ENCODE peak calls at places on chromosomes 12 and 14, in four cellular contexts. One of them, this sample, is unnamed.

GRCh38 chr12:50986961-50987737 is 34.8 kb downstream of the HIGD1C start:
- DNase-seq in activated naive CD8-positive, alpha-beta T cell treated with anti-CD3 and anti-CD28 coated beads for 36 hours: no peak
- DNase-seq in left lobe of liver: peak; percentile 58
- DNase-seq in CD4-positive, alpha-beta memory T cell: peak; percentile 15
- DNase-seq in this sample: peak; percentile 63

GRCh38 chr14:36390718-36391117 is 70.3 kb upstream of the MBIP start:
- DNase-seq in activated naive CD8-positive, alpha-beta T cell treated with anti-CD3 and anti-CD28 coated beads for 36 hours: no peak
- DNase-seq in left lobe of liver: no peak
- DNase-seq in CD4-positive, alpha-beta memory T cell: no peak
- DNase-seq in this sample: no peak

GRCh38 chr14:50946234-50946935 is 2.1 kb upstream of the PYGL start:
- DNase-seq in activated naive CD8-positive, alpha-beta T cell treated with anti-CD3 and anti-CD28 coated beads for 36 hours: no peak
- DNase-seq in left lobe of liver: no peak
- DNase-seq in CD4-positive, alpha-beta memory T cell: no peak
- DNase-seq in this sample: no peak

GRCh38 chr12:55829967-55830600 is 697 bp upstream of the DNAJC14 start:
- DNase-seq in activated naive CD8-positive, alpha-beta T cell treated with anti-CD3 and anti-CD28 coated beads for 36 hours: peak; percentile 43
- DNase-seq in left lobe of liver: peak; percentile 80
- DNase-seq in CD4-positive, alpha-beta memory T cell: no peak
- DNase-seq in this sample: peak; percentile 79

GRCh38 chr14:50082784-50083466 is 33.4 kb downstream of the VCPKMT start:
- DNase-seq in activated naive CD8-positive, alpha-beta T cell treated with anti-CD3 and anti-CD28 coated beads for 36 hours: peak; percentile 86
- DNase-seq in left lobe of liver: no peak
- DNase-seq in CD4-positive, alpha-beta memory T cell: peak; percentile 87
- DNase-seq in this sample: no peak

GRCh38 chr12:95214466-95214865 is 2.8 kb downstream of the FGD6 start:
- DNase-seq in activated naive CD8-positive, alpha-beta T cell treated with anti-CD3 and anti-CD28 coated beads for 36 hours: no peak
- DNase-seq in left lobe of liver: no peak
- DNase-seq in CD4-positive, alpha-beta memory T cell: no peak
- DNase-seq in this sample: no peak

GRCh38 chr12:57611116-57611809 is at the start of gene ARHGEF25:
- DNase-seq in activated naive CD8-positive, alpha-beta T cell treated with anti-CD3 and anti-CD28 coated beads for 36 hours: peak; percentile 52
- DNase-seq in left lobe of liver: peak; percentile 54
- DNase-seq in CD4-positive, alpha-beta memory T cell: no peak
- DNase-seq in this sample: peak; percentile 48

GRCh38 chr12:93805736-93806141 is 128.6 kb downstream of the CRADD start:
- DNase-seq in activated naive CD8-positive, alpha-beta T cell treated with anti-CD3 and anti-CD28 coated beads for 36 hours: no peak
- DNase-seq in left lobe of liver: no peak
- DNase-seq in CD4-positive, alpha-beta memory T cell: no peak
- DNase-seq in this sample: no peak

GRCh38 chr12:112349440-112349839 is 32.8 kb downstream of the HECTD4 start:
- DNase-seq in activated naive CD8-positive, alpha-beta T cell treated with anti-CD3 and anti-CD28 coated beads for 36 hours: no peak
- DNase-seq in left lobe of liver: no peak
- DNase-seq in CD4-positive, alpha-beta memory T cell: no peak
- DNase-seq in this sample: no peak

GRCh38 chr12:29073631-29074239 is 75.3 kb upstream of the FAR2 start:
- DNase-seq in activated naive CD8-positive, alpha-beta T cell treated with anti-CD3 and anti-CD28 coated beads for 36 hours: no peak
- DNase-seq in left lobe of liver: no peak
- DNase-seq in CD4-positive, alpha-beta memory T cell: peak; percentile 32
- DNase-seq in this sample: no peak

GRCh38 chr12:62714409-62715075 is 220.4 kb downstream of the PPM1H start:
- DNase-seq in activated naive CD8-positive, alpha-beta T cell treated with anti-CD3 and anti-CD28 coated beads for 36 hours: no peak
- DNase-seq in left lobe of liver: no peak
- DNase-seq in CD4-positive, alpha-beta memory T cell: no peak
- DNase-seq in this sample: no peak

GRCh38 chr14:58947816-58948440 is 240.5 kb upstream of the DAAM1 start:
- DNase-seq in activated naive CD8-positive, alpha-beta T cell treated with anti-CD3 and anti-CD28 coated beads for 36 hours: no peak
- DNase-seq in left lobe of liver: no peak
- DNase-seq in CD4-positive, alpha-beta memory T cell: no peak
- DNase-seq in this sample: no peak

GRCh38 chr14:93085916-93086315 is 29.8 kb downstream of the ITPK1 start:
- DNase-seq in activated naive CD8-positive, alpha-beta T cell treated with anti-CD3 and anti-CD28 coated beads for 36 hours: no peak
- DNase-seq in left lobe of liver: no peak
- DNase-seq in CD4-positive, alpha-beta memory T cell: no peak
- DNase-seq in this sample: no peak

GRCh38 chr12:43655586-43655985 is 103.0 kb downstream of the PUS7L start:
- DNase-seq in activated naive CD8-positive, alpha-beta T cell treated with anti-CD3 and anti-CD28 coated beads for 36 hours: no peak
- DNase-seq in left lobe of liver: no peak
- DNase-seq in CD4-positive, alpha-beta memory T cell: no peak
- DNase-seq in this sample: no peak

GRCh38 chr14:89618309-89618708 is 201.3 kb upstream of the FOXN3 start:
- DNase-seq in activated naive CD8-positive, alpha-beta T cell treated with anti-CD3 and anti-CD28 coated beads for 36 hours: no peak
- DNase-seq in left lobe of liver: peak; percentile 57
- DNase-seq in CD4-positive, alpha-beta memory T cell: no peak
- DNase-seq in this sample: peak; percentile 59

GRCh38 chr12:18468521-18469075 is 207.3 kb downstream of the PIK3C2G start:
- DNase-seq in activated naive CD8-positive, alpha-beta T cell treated with anti-CD3 and anti-CD28 coated beads for 36 hours: no peak
- DNase-seq in left lobe of liver: no peak
- DNase-seq in CD4-positive, alpha-beta memory T cell: no peak
- DNase-seq in this sample: no peak

GRCh38 chr12:49662998-49663843 is 39.9 kb downstream of the PRPF40B start:
- DNase-seq in activated naive CD8-positive, alpha-beta T cell treated with anti-CD3 and anti-CD28 coated beads for 36 hours: peak; percentile 72
- DNase-seq in left lobe of liver: no peak
- DNase-seq in CD4-positive, alpha-beta memory T cell: peak; percentile 73
- DNase-seq in this sample: peak; percentile 57

GRCh38 chr12:2613674-2614073 is 181.1 kb upstream of the FKBP4 start:
- DNase-seq in activated naive CD8-positive, alpha-beta T cell treated with anti-CD3 and anti-CD28 coated beads for 36 hours: peak; percentile 21
- DNase-seq in left lobe of liver: no peak
- DNase-seq in CD4-positive, alpha-beta memory T cell: no peak
- DNase-seq in this sample: no peak

GRCh38 chr12:24798335-24798734 is 150.6 kb downstream of the BCAT1 start:
- DNase-seq in activated naive CD8-positive, alpha-beta T cell treated with anti-CD3 and anti-CD28 coated beads for 36 hours: no peak
- DNase-seq in left lobe of liver: no peak
- DNase-seq in CD4-positive, alpha-beta memory T cell: no peak
- DNase-seq in this sample: no peak

GRCh38 chr12:50764116-50764860 is 387 bp downstream of the ATF1 start:
- DNase-seq in activated naive CD8-positive, alpha-beta T cell treated with anti-CD3 and anti-CD28 coated beads for 36 hours: peak; percentile 81
- DNase-seq in left lobe of liver: peak; percentile 84
- DNase-seq in CD4-positive, alpha-beta memory T cell: peak; percentile 86
- DNase-seq in this sample: peak; percentile 84

GRCh38 chr14:69574266-69574953 is at the start of gene CCDC177:
- DNase-seq in activated naive CD8-positive, alpha-beta T cell treated with anti-CD3 and anti-CD28 coated beads for 36 hours: peak; percentile 72
- DNase-seq in left lobe of liver: peak; percentile 58
- DNase-seq in CD4-positive, alpha-beta memory T cell: peak; percentile 63
- DNase-seq in this sample: peak; percentile 66

GRCh38 chr14:54329082-54329695 is 67.6 kb upstream of the CDKN3 start:
- DNase-seq in activated naive CD8-positive, alpha-beta T cell treated with anti-CD3 and anti-CD28 coated beads for 36 hours: peak; percentile 8
- DNase-seq in left lobe of liver: peak; percentile 50
- DNase-seq in CD4-positive, alpha-beta memory T cell: no peak
- DNase-seq in this sample: peak; percentile 54

GRCh38 chr14:95480109-95480886 is 36.2 kb downstream of the SYNE3 start:
- DNase-seq in activated naive CD8-positive, alpha-beta T cell treated with anti-CD3 and anti-CD28 coated beads for 36 hours: peak; percentile 28
- DNase-seq in left lobe of liver: no peak
- DNase-seq in CD4-positive, alpha-beta memory T cell: peak; percentile 57
- DNase-seq in this sample: no peak

GRCh38 chr14:29236848-29237247 is 470.3 kb downstream of the FOXG1 start:
- DNase-seq in activated naive CD8-positive, alpha-beta T cell treated with anti-CD3 and anti-CD28 coated beads for 36 hours: no peak
- DNase-seq in left lobe of liver: no peak
- DNase-seq in CD4-positive, alpha-beta memory T cell: no peak
- DNase-seq in this sample: no peak

GRCh38 chr12:29103539-29103974 is 45.5 kb upstream of the FAR2 start:
- DNase-seq in activated naive CD8-positive, alpha-beta T cell treated with anti-CD3 and anti-CD28 coated beads for 36 hours: peak; percentile 36
- DNase-seq in left lobe of liver: no peak
- DNase-seq in CD4-positive, alpha-beta memory T cell: peak; percentile 80
- DNase-seq in this sample: no peak

GRCh38 chr12:54725233-54725843 is 77.2 kb upstream of the DCD start:
- DNase-seq in activated naive CD8-positive, alpha-beta T cell treated with anti-CD3 and anti-CD28 coated beads for 36 hours: no peak
- DNase-seq in left lobe of liver: no peak
- DNase-seq in CD4-positive, alpha-beta memory T cell: peak; percentile 9
- DNase-seq in this sample: no peak

GRCh38 chr12:122159879-122160278 is 14.1 kb downstream of the IL31 start:
- DNase-seq in activated naive CD8-positive, alpha-beta T cell treated with anti-CD3 and anti-CD28 coated beads for 36 hours: no peak
- DNase-seq in left lobe of liver: no peak
- DNase-seq in CD4-positive, alpha-beta memory T cell: no peak
- DNase-seq in this sample: no peak

GRCh38 chr12:1474567-1475153 is 119.7 kb downstream of the FBXL14 start:
- DNase-seq in activated naive CD8-positive, alpha-beta T cell treated with anti-CD3 and anti-CD28 coated beads for 36 hours: no peak
- DNase-seq in left lobe of liver: no peak
- DNase-seq in CD4-positive, alpha-beta memory T cell: no peak
- DNase-seq in this sample: no peak

GRCh38 chr12:106753526-106753925 is 21.0 kb upstream of the RIC8B start:
- DNase-seq in activated naive CD8-positive, alpha-beta T cell treated with anti-CD3 and anti-CD28 coated beads for 36 hours: peak; percentile 49
- DNase-seq in left lobe of liver: no peak
- DNase-seq in CD4-positive, alpha-beta memory T cell: peak; percentile 59
- DNase-seq in this sample: no peak

GRCh38 chr14:69625299-69626131 is 14.1 kb downstream of the SUSD6 start:
- DNase-seq in activated naive CD8-positive, alpha-beta T cell treated with anti-CD3 and anti-CD28 coated beads for 36 hours: peak; percentile 81
- DNase-seq in left lobe of liver: no peak
- DNase-seq in CD4-positive, alpha-beta memory T cell: peak; percentile 75
- DNase-seq in this sample: peak; percentile 64

GRCh38 chr14:68637106-68638021 is 155.5 kb downstream of the ZFP36L1 start:
- DNase-seq in activated naive CD8-positive, alpha-beta T cell treated with anti-CD3 and anti-CD28 coated beads for 36 hours: no peak
- DNase-seq in left lobe of liver: peak; percentile 42
- DNase-seq in CD4-positive, alpha-beta memory T cell: no peak
- DNase-seq in this sample: no peak

GRCh38 chr12:118052324-118053070 is 8.5 kb downstream of the WSB2 start:
- DNase-seq in activated naive CD8-positive, alpha-beta T cell treated with anti-CD3 and anti-CD28 coated beads for 36 hours: no peak
- DNase-seq in left lobe of liver: peak; percentile 94
- DNase-seq in CD4-positive, alpha-beta memory T cell: no peak
- DNase-seq in this sample: peak; percentile 93

GRCh38 chr14:99687284-99688209 is 3.4 kb downstream of the CYP46A1 start:
- DNase-seq in activated naive CD8-positive, alpha-beta T cell treated with anti-CD3 and anti-CD28 coated beads for 36 hours: peak; percentile 21
- DNase-seq in left lobe of liver: peak; percentile 44
- DNase-seq in CD4-positive, alpha-beta memory T cell: peak; percentile 41
- DNase-seq in this sample: no peak

GRCh38 chr14:74506408-74506807 is 12.8 kb downstream of the ISCA2 start:
- DNase-seq in activated naive CD8-positive, alpha-beta T cell treated with anti-CD3 and anti-CD28 coated beads for 36 hours: no peak
- DNase-seq in left lobe of liver: peak; percentile 39
- DNase-seq in CD4-positive, alpha-beta memory T cell: no peak
- DNase-seq in this sample: no peak

GRCh38 chr12:62082448-62082847 is 177.8 kb upstream of the USP15 start:
- DNase-seq in activated naive CD8-positive, alpha-beta T cell treated with anti-CD3 and anti-CD28 coated beads for 36 hours: no peak
- DNase-seq in left lobe of liver: no peak
- DNase-seq in CD4-positive, alpha-beta memory T cell: no peak
- DNase-seq in this sample: no peak

GRCh38 chr12:78229491-78230209 is 399.0 kb downstream of the NAV3 start:
- DNase-seq in activated naive CD8-positive, alpha-beta T cell treated with anti-CD3 and anti-CD28 coated beads for 36 hours: peak; percentile 15
- DNase-seq in left lobe of liver: peak; percentile 48
- DNase-seq in CD4-positive, alpha-beta memory T cell: no peak
- DNase-seq in this sample: peak; percentile 54

GRCh38 chr14:22375321-22375930 is 213.6 kb downstream of the DAD1 start:
- DNase-seq in activated naive CD8-positive, alpha-beta T cell treated with anti-CD3 and anti-CD28 coated beads for 36 hours: no peak
- DNase-seq in left lobe of liver: no peak
- DNase-seq in CD4-positive, alpha-beta memory T cell: no peak
- DNase-seq in this sample: no peak